ENCODE peak calls at places on chromosomes 16 and 17, in six cellular contexts. One of them, this sample, is unnamed.

GRCh38 chr17:58331815-58332719 is 3.5 kb upstream of the TSPOAP1 start:
- DNase-seq in ovary: peak; percentile 17
- DNase-seq in CD8-positive, alpha-beta T cell: peak; percentile 93
- DNase-seq in CD8-positive, alpha-beta memory T cell: peak; percentile 83
- DNase-seq in Panc1: no peak
- DNase-seq in neural progenitor cell: no peak
- DNase-seq in this sample: no peak

GRCh38 chr16:67843343-67843765 is 1.2 kb downstream of the THAP11 start:
- DNase-seq in ovary: peak; percentile 56
- DNase-seq in CD8-positive, alpha-beta T cell: no peak
- DNase-seq in CD8-positive, alpha-beta memory T cell: no peak
- DNase-seq in Panc1: no peak
- DNase-seq in neural progenitor cell: no peak
- DNase-seq in this sample: no peak

GRCh38 chr16:31113420-31114124 is 3.9 kb upstream of the KAT8 start:
- DNase-seq in ovary: no peak
- DNase-seq in CD8-positive, alpha-beta T cell: no peak
- DNase-seq in CD8-positive, alpha-beta memory T cell: no peak
- DNase-seq in Panc1: no peak
- DNase-seq in neural progenitor cell: no peak
- DNase-seq in this sample: no peak

GRCh38 chr16:73122604-73123386 is 74.9 kb upstream of the ZFHX3 start:
- DNase-seq in ovary: peak; percentile 16
- DNase-seq in CD8-positive, alpha-beta T cell: no peak
- DNase-seq in CD8-positive, alpha-beta memory T cell: peak; percentile 9
- DNase-seq in Panc1: no peak
- DNase-seq in neural progenitor cell: no peak
- DNase-seq in this sample: no peak

GRCh38 chr16:55487048-55487803 is 8.2 kb downstream of the MMP2 start:
- DNase-seq in ovary: peak; percentile 53
- DNase-seq in CD8-positive, alpha-beta T cell: no peak
- DNase-seq in CD8-positive, alpha-beta memory T cell: no peak
- DNase-seq in Panc1: no peak
- DNase-seq in neural progenitor cell: no peak
- DNase-seq in this sample: no peak

GRCh38 chr16:74605746-74606520 is 981 bp downstream of the GLG1 start:
- DNase-seq in ovary: no peak
- DNase-seq in CD8-positive, alpha-beta T cell: no peak
- DNase-seq in CD8-positive, alpha-beta memory T cell: no peak
- DNase-seq in Panc1: no peak
- DNase-seq in neural progenitor cell: peak; percentile 51
- DNase-seq in this sample: no peak

GRCh38 chr17:57861737-57862409 is 12.0 kb upstream of the MRPS23 start:
- DNase-seq in ovary: peak; percentile 58
- DNase-seq in CD8-positive, alpha-beta T cell: no peak
- DNase-seq in CD8-positive, alpha-beta memory T cell: no peak
- DNase-seq in Panc1: no peak
- DNase-seq in neural progenitor cell: peak; percentile 68
- DNase-seq in this sample: no peak

GRCh38 chr16:25033852-25034251 is 18.7 kb upstream of the ARHGAP17 start:
- DNase-seq in ovary: no peak
- DNase-seq in CD8-positive, alpha-beta T cell: no peak
- DNase-seq in CD8-positive, alpha-beta memory T cell: no peak
- DNase-seq in Panc1: no peak
- DNase-seq in neural progenitor cell: no peak
- DNase-seq in this sample: no peak

GRCh38 chr17:59706900-59707181 is 389 bp downstream of the PTRH2 start:
- DNase-seq in ovary: peak; percentile 32
- DNase-seq in CD8-positive, alpha-beta T cell: no peak
- DNase-seq in CD8-positive, alpha-beta memory T cell: no peak
- DNase-seq in Panc1: no peak
- DNase-seq in neural progenitor cell: no peak
- DNase-seq in this sample: no peak

GRCh38 chr17:79627766-79628690 is 17.2 kb upstream of the RBFOX3 start:
- DNase-seq in ovary: peak; percentile 6
- DNase-seq in CD8-positive, alpha-beta T cell: no peak
- DNase-seq in CD8-positive, alpha-beta memory T cell: no peak
- DNase-seq in Panc1: no peak
- DNase-seq in neural progenitor cell: no peak
- DNase-seq in this sample: peak; percentile 60

GRCh38 chr16:19765860-19766553 is 47.9 kb downstream of the IQCK start:
- DNase-seq in ovary: no peak
- DNase-seq in CD8-positive, alpha-beta T cell: no peak
- DNase-seq in CD8-positive, alpha-beta memory T cell: no peak
- DNase-seq in Panc1: no peak
- DNase-seq in neural progenitor cell: no peak
- DNase-seq in this sample: peak; percentile 67

GRCh38 chr17:79078476-79079190 is 4.0 kb downstream of the ENGASE start:
- DNase-seq in ovary: no peak
- DNase-seq in CD8-positive, alpha-beta T cell: no peak
- DNase-seq in CD8-positive, alpha-beta memory T cell: no peak
- DNase-seq in Panc1: no peak
- DNase-seq in neural progenitor cell: no peak
- DNase-seq in this sample: no peak

GRCh38 chr17:42421479-42422332 is 1.4 kb downstream of the CAVIN1 start:
- DNase-seq in ovary: peak; percentile 80
- DNase-seq in CD8-positive, alpha-beta T cell: no peak
- DNase-seq in CD8-positive, alpha-beta memory T cell: no peak
- DNase-seq in Panc1: no peak
- DNase-seq in neural progenitor cell: peak; percentile 59
- DNase-seq in this sample: peak; percentile 83

GRCh38 chr16:68219708-68220378 is 16.1 kb downstream of the ESRP2 start:
- DNase-seq in ovary: no peak
- DNase-seq in CD8-positive, alpha-beta T cell: no peak
- DNase-seq in CD8-positive, alpha-beta memory T cell: no peak
- DNase-seq in Panc1: no peak
- DNase-seq in neural progenitor cell: no peak
- DNase-seq in this sample: no peak

GRCh38 chr17:28291780-28292330 is 27.1 kb upstream of the TMEM97 start:
- DNase-seq in ovary: no peak
- DNase-seq in CD8-positive, alpha-beta T cell: no peak
- DNase-seq in CD8-positive, alpha-beta memory T cell: no peak
- DNase-seq in Panc1: no peak
- DNase-seq in neural progenitor cell: no peak
- DNase-seq in this sample: no peak

GRCh38 chr17:39704821-39705551 is 5.1 kb downstream of the ERBB2 start:
- DNase-seq in ovary: no peak
- DNase-seq in CD8-positive, alpha-beta T cell: no peak
- DNase-seq in CD8-positive, alpha-beta memory T cell: no peak
- DNase-seq in Panc1: no peak
- DNase-seq in neural progenitor cell: peak; percentile 49
- DNase-seq in this sample: no peak

GRCh38 chr16:80015566-80015965 is 415.0 kb upstream of the MAF start:
- DNase-seq in ovary: no peak
- DNase-seq in CD8-positive, alpha-beta T cell: no peak
- DNase-seq in CD8-positive, alpha-beta memory T cell: no peak
- DNase-seq in Panc1: no peak
- DNase-seq in neural progenitor cell: no peak
- DNase-seq in this sample: no peak

GRCh38 chr17:81457917-81458555 is 54.6 kb downstream of the ACTG1 start:
- DNase-seq in ovary: no peak
- DNase-seq in CD8-positive, alpha-beta T cell: no peak
- DNase-seq in CD8-positive, alpha-beta memory T cell: no peak
- DNase-seq in Panc1: no peak
- DNase-seq in neural progenitor cell: no peak
- DNase-seq in this sample: no peak

GRCh38 chr17:78252701-78253635 is 21.5 kb downstream of the TMEM235 start:
- DNase-seq in ovary: peak; percentile 34
- DNase-seq in CD8-positive, alpha-beta T cell: no peak
- DNase-seq in CD8-positive, alpha-beta memory T cell: no peak
- DNase-seq in Panc1: no peak
- DNase-seq in neural progenitor cell: no peak
- DNase-seq in this sample: no peak

GRCh38 chr16:56278196-56278855 is 87.0 kb downstream of the GNAO1 start:
- DNase-seq in ovary: no peak
- DNase-seq in CD8-positive, alpha-beta T cell: no peak
- DNase-seq in CD8-positive, alpha-beta memory T cell: no peak
- DNase-seq in Panc1: no peak
- DNase-seq in neural progenitor cell: no peak
- DNase-seq in this sample: no peak

GRCh38 chr16:78628526-78628925 is 529.1 kb downstream of the WWOX start:
- DNase-seq in ovary: no peak
- DNase-seq in CD8-positive, alpha-beta T cell: no peak
- DNase-seq in CD8-positive, alpha-beta memory T cell: no peak
- DNase-seq in Panc1: no peak
- DNase-seq in neural progenitor cell: no peak
- DNase-seq in this sample: no peak

GRCh38 chr16:78624349-78624748 is 524.9 kb downstream of the WWOX start:
- DNase-seq in ovary: no peak
- DNase-seq in CD8-positive, alpha-beta T cell: no peak
- DNase-seq in CD8-positive, alpha-beta memory T cell: no peak
- DNase-seq in Panc1: no peak
- DNase-seq in neural progenitor cell: no peak
- DNase-seq in this sample: no peak

GRCh38 chr16:78629173-78629572 is 529.7 kb downstream of the WWOX start:
- DNase-seq in ovary: no peak
- DNase-seq in CD8-positive, alpha-beta T cell: no peak
- DNase-seq in CD8-positive, alpha-beta memory T cell: no peak
- DNase-seq in Panc1: no peak
- DNase-seq in neural progenitor cell: no peak
- DNase-seq in this sample: no peak

GRCh38 chr16:78633551-78633950 is 534.1 kb downstream of the WWOX start:
- DNase-seq in ovary: no peak
- DNase-seq in CD8-positive, alpha-beta T cell: no peak
- DNase-seq in CD8-positive, alpha-beta memory T cell: no peak
- DNase-seq in Panc1: no peak
- DNase-seq in neural progenitor cell: no peak
- DNase-seq in this sample: no peak

GRCh38 chr16:78630102-78630501 is 530.6 kb downstream of the WWOX start:
- DNase-seq in ovary: no peak
- DNase-seq in CD8-positive, alpha-beta T cell: no peak
- DNase-seq in CD8-positive, alpha-beta memory T cell: no peak
- DNase-seq in Panc1: no peak
- DNase-seq in neural progenitor cell: no peak
- DNase-seq in this sample: no peak
- H3K4me3 ChIP-seq in ovary: no peak overlapping the region
- H3K4me3 ChIP-seq in CD8-positive, alpha-beta T cell: no peak overlapping the region
- H3K4me3 ChIP-seq in CD8-positive, alpha-beta memory T cell: no peak overlapping the region
- H3K4me3 ChIP-seq in Panc1: no peak overlapping the region
- H3K4me3 ChIP-seq in neural progenitor cell: no peak overlapping the region
- H3K4me3 ChIP-seq in this sample: no peak overlapping the region

DNA sequence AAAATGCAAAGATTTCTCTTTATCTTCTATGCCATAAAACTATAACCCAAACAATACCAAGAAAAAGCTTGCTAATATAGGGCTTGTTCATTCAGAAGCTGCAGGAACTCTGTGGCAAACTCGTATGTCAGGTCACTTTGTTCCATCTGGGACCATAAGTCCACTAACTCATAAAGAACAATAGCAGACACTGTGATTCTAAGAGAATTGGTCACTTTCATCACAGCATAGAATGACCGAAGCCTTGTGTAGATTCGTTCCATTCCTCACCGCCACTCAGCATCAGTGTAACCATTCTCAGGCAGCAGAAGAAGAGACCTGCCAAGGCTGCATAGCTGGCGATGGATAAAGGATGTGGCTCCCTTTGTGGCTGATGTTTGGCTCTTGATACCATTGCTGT is 30.3 kb upstream of the VAT1L start:
- DNase-seq in ovary: no peak
- DNase-seq in CD8-positive, alpha-beta T cell: no peak
- DNase-seq in CD8-positive, alpha-beta memory T cell: no peak
- DNase-seq in Panc1: no peak
- DNase-seq in neural progenitor cell: no peak
- DNase-seq in this sample: no peak
- H3K27ac ChIP-seq in ovary: no peak overlapping the region
- H3K27ac ChIP-seq in CD8-positive, alpha-beta T cell: no peak overlapping the region
- H3K27ac ChIP-seq in CD8-positive, alpha-beta memory T cell: no peak overlapping the region
- H3K27ac ChIP-seq in Panc1: no peak overlapping the region
- H3K27ac ChIP-seq in neural progenitor cell: no peak overlapping the region
- H3K27ac ChIP-seq in this sample: no peak overlapping the region

GRCh38 chr17:72502940-72503341 is 382.1 kb downstream of the SOX9 start:
- DNase-seq in ovary: no peak
- DNase-seq in CD8-positive, alpha-beta T cell: no peak
- DNase-seq in CD8-positive, alpha-beta memory T cell: no peak
- DNase-seq in Panc1: no peak
- DNase-seq in neural progenitor cell: no peak
- DNase-seq in this sample: no peak

GRCh38 chr17:72503556-72503955 is 382.7 kb downstream of the SOX9 start:
- DNase-seq in ovary: no peak
- DNase-seq in CD8-positive, alpha-beta T cell: no peak
- DNase-seq in CD8-positive, alpha-beta memory T cell: no peak
- DNase-seq in Panc1: no peak
- DNase-seq in neural progenitor cell: no peak
- DNase-seq in this sample: no peak

GRCh38 chr17:72504783-72505182 is 384.0 kb downstream of the SOX9 start:
- DNase-seq in ovary: no peak
- DNase-seq in CD8-positive, alpha-beta T cell: no peak
- DNase-seq in CD8-positive, alpha-beta memory T cell: no peak
- DNase-seq in Panc1: no peak
- DNase-seq in neural progenitor cell: no peak
- DNase-seq in this sample: no peak

GRCh38 chr17:72501404-72502110 is 380.7 kb downstream of the SOX9 start:
- DNase-seq in ovary: no peak
- DNase-seq in CD8-positive, alpha-beta T cell: no peak
- DNase-seq in CD8-positive, alpha-beta memory T cell: no peak
- DNase-seq in Panc1: no peak
- DNase-seq in neural progenitor cell: no peak
- DNase-seq in this sample: no peak

GRCh38 chr17:72502111-72502939 is 381.5 kb downstream of the SOX9 start:
- DNase-seq in ovary: no peak
- DNase-seq in CD8-positive, alpha-beta T cell: no peak
- DNase-seq in CD8-positive, alpha-beta memory T cell: no peak
- DNase-seq in Panc1: no peak
- DNase-seq in neural progenitor cell: peak; percentile 7
- DNase-seq in this sample: no peak
- H3K4me3 ChIP-seq in ovary: no peak overlapping the region
- H3K4me3 ChIP-seq in CD8-positive, alpha-beta T cell: no peak overlapping the region
- H3K4me3 ChIP-seq in CD8-positive, alpha-beta memory T cell: no peak overlapping the region
- H3K4me3 ChIP-seq in Panc1: peak overlapping the region; percentile 23
- H3K4me3 ChIP-seq in neural progenitor cell: no peak overlapping the region
- H3K4me3 ChIP-seq in this sample: no peak overlapping the region

GRCh38 chr17:45149037-45149668 is 878 bp downstream of the HEXIM1 start:
- DNase-seq in ovary: peak; percentile 91
- DNase-seq in CD8-positive, alpha-beta T cell: peak; percentile 80
- DNase-seq in CD8-positive, alpha-beta memory T cell: peak; percentile 68
- DNase-seq in Panc1: no peak
- DNase-seq in neural progenitor cell: peak; percentile 95
- DNase-seq in this sample: peak; percentile 93
- H3K27ac ChIP-seq in ovary: peak overlapping the region; percentile 92
- H3K27ac ChIP-seq in CD8-positive, alpha-beta T cell: peak overlapping the region; percentile 61
- H3K27ac ChIP-seq in CD8-positive, alpha-beta memory T cell: peak overlapping the region; percentile 75
- H3K27ac ChIP-seq in Panc1: peak overlapping the region; percentile 77
- H3K27ac ChIP-seq in neural progenitor cell: peak overlapping the region; percentile 80
- H3K27ac ChIP-seq in this sample: peak overlapping the region; percentile 93

DNA sequence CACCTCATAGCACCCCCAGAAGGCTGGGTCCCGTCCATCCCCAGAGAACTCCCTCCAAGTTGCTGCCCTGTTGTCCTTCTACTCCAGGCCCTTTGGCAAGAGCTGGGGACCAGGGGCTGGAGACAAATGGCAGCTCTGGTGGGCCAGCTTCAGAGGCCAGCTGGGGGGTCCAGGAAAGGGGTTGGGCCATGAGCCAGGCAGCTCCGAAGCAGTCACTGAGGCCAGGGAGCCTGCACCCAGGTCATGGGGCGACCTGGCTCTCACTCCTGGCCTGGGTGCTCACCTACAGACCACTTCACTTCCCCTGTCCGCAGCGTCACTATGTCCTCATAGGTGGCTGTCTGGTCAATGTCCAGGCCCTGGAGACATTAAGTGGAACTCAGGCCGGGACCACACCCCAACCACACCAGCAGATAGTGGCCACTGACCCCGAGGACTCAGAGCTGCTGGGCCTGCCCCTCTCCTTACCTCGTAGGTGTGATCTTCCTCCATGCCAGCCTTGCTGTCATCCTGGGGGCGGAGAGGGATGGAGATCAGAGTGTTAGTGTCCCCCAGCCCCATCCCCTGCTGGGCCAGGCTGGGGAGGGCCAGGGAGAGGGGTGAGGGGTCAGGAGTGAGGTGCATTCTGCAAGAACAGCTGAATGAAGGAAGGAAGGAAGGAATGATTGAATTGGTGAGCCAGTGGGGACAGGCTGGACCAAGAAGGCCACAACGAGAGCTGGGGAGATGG is 3.0 kb downstream of the CD79B start:
- DNase-seq in ovary: no peak
- DNase-seq in CD8-positive, alpha-beta T cell: no peak
- DNase-seq in CD8-positive, alpha-beta memory T cell: no peak
- DNase-seq in Panc1: no peak
- DNase-seq in neural progenitor cell: no peak
- DNase-seq in this sample: no peak
- H3K4me3 ChIP-seq in ovary: no peak overlapping the region
- H3K4me3 ChIP-seq in CD8-positive, alpha-beta T cell: no peak overlapping the region
- H3K4me3 ChIP-seq in CD8-positive, alpha-beta memory T cell: no peak overlapping the region
- H3K4me3 ChIP-seq in Panc1: no peak overlapping the region
- H3K4me3 ChIP-seq in neural progenitor cell: no peak overlapping the region
- H3K4me3 ChIP-seq in this sample: no peak overlapping the region